ENCODE peak calls at places on chromosomes 1 and 21, in seven cellular contexts. C, L, M, A, Q, D and U are unnamed samples.

GRCh38 chr1:203640723-203641523 is 14.3 kb downstream of the ATP2B4 start:
- DNase-seq in C (no peak), L (no peak), M (no peak), A (no peak), Q (no peak), D (peak), U (no peak)

GRCh38 chr21:45464309-45464708 is 59.3 kb downstream of the COL18A1 start:
- DNase-seq in C (no peak), L (no peak), M (no peak), A (no peak), Q (no peak), D (no peak), U (no peak)

GRCh38 chr1:77940921-77941570 is 37.8 kb downstream of the FUBP1 start:
- DNase-seq in C (no peak), L (peak), M (no peak), A (peak), Q (no peak), D (no peak), U (no peak)

GRCh38 chr1:119924948-119925898 is 28.9 kb upstream of the ADAM30 start:
- DNase-seq in C (no peak), L (no peak), M (no peak), A (no peak), Q (no peak), D (no peak), U (no peak)

GRCh38 chr1:3697810-3698209 is 45.5 kb downstream of the TP73 start:
- DNase-seq in C (no peak), L (no peak), M (peak), A (no peak), Q (no peak), D (no peak), U (no peak)

GRCh38 chr1:198655464-198656121 is 16.8 kb downstream of the PTPRC start:
- DNase-seq in C (no peak), L (no peak), M (no peak), A (peak), Q (no peak), D (no peak), U (no peak)

GRCh38 chr1:181043025-181043880 is 9.5 kb downstream of the MR1 start:
- DNase-seq in C (no peak), L (no peak), M (no peak), A (peak), Q (no peak), D (no peak), U (peak)

GRCh38 chr1:169193191-169193850 is 86.8 kb downstream of the ATP1B1 start:
- DNase-seq in C (no peak), L (no peak), M (no peak), A (no peak), Q (no peak), D (no peak), U (no peak)

GRCh38 chr1:248686815-248687214 is 15.8 kb downstream of the OR14I1 start:
- DNase-seq in C (no peak), L (no peak), M (no peak), A (no peak), Q (no peak), D (no peak), U (no peak)

GRCh38 chr1:212979340-212980122 is 29.2 kb downstream of the VASH2 start:
- DNase-seq in C (no peak), L (no peak), M (no peak), A (no peak), Q (no peak), D (peak), U (no peak)

GRCh38 chr1:201363455-201363854 is 14.0 kb downstream of the TNNT2 start:
- DNase-seq in C (no peak), L (peak), M (no peak), A (no peak), Q (no peak), D (no peak), U (no peak)

GRCh38 chr1:183030053-183030452 is 6.8 kb downstream of the LAMC1 start:
- DNase-seq in C (no peak), L (no peak), M (no peak), A (peak), Q (peak), D (no peak), U (peak)

GRCh38 chr21:33496345-33496744 is 4.8 kb upstream of the DNAJC28 start:
- DNase-seq in C (no peak), L (no peak), M (no peak), A (no peak), Q (no peak), D (no peak), U (no peak)

GRCh38 chr1:92858564-92859399 is 26.9 kb downstream of the RPL5 start:
- DNase-seq in C (peak), L (no peak), M (peak), A (peak), Q (peak), D (no peak), U (peak)

GRCh38 chr1:62294211-62294610 is 25.0 kb downstream of the KANK4 start:
- DNase-seq in C (no peak), L (no peak), M (no peak), A (no peak), Q (no peak), D (no peak), U (peak)

GRCh38 chr1:37477198-37477931 is 3.0 kb downstream of the ZC3H12A start:
- DNase-seq in C (peak), L (peak), M (no peak), A (peak), Q (no peak), D (peak), U (no peak)

GRCh38 chr1:246695136-246695535 is 29.1 kb upstream of the SCCPDH start:
- DNase-seq in C (no peak), L (no peak), M (no peak), A (peak), Q (no peak), D (no peak), U (no peak)

GRCh38 chr21:23887709-23888303 is 1719.5 kb downstream of the MRPL39 start:
- DNase-seq in C (no peak), L (no peak), M (no peak), A (no peak), Q (no peak), D (no peak), U (peak)

GRCh38 chr1:47465605-47466004 is 27.8 kb downstream of the FOXD2 start:
- DNase-seq in C (no peak), L (no peak), M (no peak), A (no peak), Q (no peak), D (no peak), U (no peak)

GRCh38 chr1:217133958-217134856 is 411.0 kb upstream of the ESRRG start:
- DNase-seq in C (no peak), L (peak), M (no peak), A (peak), Q (peak), D (no peak), U (no peak)